ENCODE peak calls at places on chromosome 2, in six cellular contexts. P is WTC11, L is fibroblast of pulmonary artery, H is ELF-1, U is brain microvascular endothelial cell, D is LoVo. K is an unnamed sample.

GRCh38 chr2:10332402-10333246 is 29.9 kb downstream of the HPCAL1 start:
- DNase-seq in L (no peak), P (no peak), H (peak; percentile 34), U (peak; percentile 21), D (no peak), K (no peak)

GRCh38 chr2:141660232-141660631 is 470.6 kb downstream of the LRP1B start:
- DNase-seq in U (no peak), D (no peak), H (no peak), P (no peak), L (no peak), K (no peak)

GRCh38 chr2:17030070-17030469 is 364.4 kb upstream of the CYRIA start:
- DNase-seq in D (no peak), H (no peak), U (no peak), P (no peak), L (no peak), K (no peak)

GRCh38 chr2:237193436-237193835 is 107.7 kb downstream of the COPS8 start:
- DNase-seq in H (no peak), D (no peak), P (no peak), L (no peak), U (no peak), K (no peak)

GRCh38 chr2:219538488-219539294 is 4.9 kb downstream of the CHPF start:
- DNase-seq in D (no peak), P (no peak), L (no peak), H (no peak), U (no peak), K (no peak)

GRCh38 chr2:168944065-168944464 is 43.0 kb downstream of the G6PC2 start:
- DNase-seq in H (no peak), P (peak; percentile 26), D (no peak), L (no peak), U (no peak), K (no peak)

GRCh38 chr2:218645126-218645525 is 14.3 kb downstream of the ZNF142 start:
- DNase-seq in P (no peak), L (peak; percentile 61), D (no peak), H (no peak), U (peak; percentile 8), K (no peak)

GRCh38 chr2:12173271-12173942 is 427.0 kb downstream of the LPIN1 start:
- DNase-seq in U (no peak), L (peak; percentile 33), P (no peak), D (no peak), H (no peak), K (no peak)

GRCh38 chr2:122886479-122887130 is 1131.2 kb downstream of the TSN start:
- DNase-seq in L (no peak), U (no peak), P (no peak), H (peak; percentile 14), D (no peak), K (no peak)

GRCh38 chr2:51290725-51291124 is 258.8 kb upstream of the NRXN1 start:
- DNase-seq in L (peak; percentile 36), U (no peak), P (no peak), D (no peak), H (no peak), K (no peak)

GRCh38 chr2:71892132-71892730 is 255.4 kb downstream of the CYP26B1 start:
- DNase-seq in L (no peak), P (no peak), H (no peak), U (no peak), D (no peak), K (no peak)

GRCh38 chr2:47654790-47655562 is 128.0 kb upstream of the MSH6 start:
- DNase-seq in P (no peak), H (peak; percentile 59), U (no peak), D (no peak), L (no peak), K (no peak)

GRCh38 chr2:127649100-127649611 is 3.2 kb downstream of the GPR17 start:
- DNase-seq in L (no peak), U (no peak), H (no peak), D (no peak), P (no peak), K (no peak)

GRCh38 chr2:10930731-10931516 is 19.2 kb downstream of the KCNF1 start:
- DNase-seq in D (no peak), P (no peak), U (no peak), H (no peak), L (no peak), K (no peak)

GRCh38 chr2:158580760-158581159 is 124.0 kb downstream of the PKP4 start:
- DNase-seq in H (no peak), L (no peak), D (no peak), P (no peak), U (no peak), K (no peak)

GRCh38 chr2:129006135-129006885 is 687.6 kb upstream of the HS6ST1 start:
- DNase-seq in H (no peak), D (no peak), P (no peak), L (no peak), U (no peak), K (no peak)

GRCh38 chr2:236545814-236546480 is 23.7 kb upstream of the ACKR3 start:
- DNase-seq in L (no peak), H (no peak), P (no peak), D (no peak), U (no peak), K (no peak)

GRCh38 chr2:8158714-8159113 is 523.1 kb upstream of the ID2 start:
- DNase-seq in H (no peak), L (no peak), D (no peak), P (no peak), U (no peak), K (no peak)

GRCh38 chr2:215036314-215036713 is 102.1 kb downstream of the ABCA12 start:
- DNase-seq in U (no peak), P (no peak), L (no peak), D (no peak), H (no peak), K (no peak)

GRCh38 chr2:174964404-174964803 is 40.8 kb downstream of the CHN1 start:
- DNase-seq in D (no peak), L (no peak), H (peak; percentile 34), P (no peak), U (no peak), K (no peak)

GRCh38 chr2:241465543-241465942 is 42.8 kb downstream of the STK25 start:
- DNase-seq in P (no peak), U (no peak), D (no peak), H (peak; percentile 12), L (no peak), K (no peak)

GRCh38 chr2:203532957-203533695 is 2.0 kb downstream of the RAPH1 start:
- DNase-seq in L (peak; percentile 74), D (no peak), U (peak; percentile 48), H (peak; percentile 35), P (no peak), K (no peak)

GRCh38 chr2:70505613-70506391 is 47.8 kb downstream of the TGFA start:
- DNase-seq in U (no peak), P (no peak), L (no peak), D (no peak), H (no peak), K (no peak)

GRCh38 chr2:2328847-2329246 is 2.2 kb downstream of the MYT1L start:
- DNase-seq in H (peak; percentile 48), L (peak; percentile 1), U (peak; percentile 11), D (no peak), P (peak; percentile 72), K (peak; percentile 39)

GRCh38 chr2:203830294-203831055 is 37.1 kb upstream of the CTLA4 start:
- DNase-seq in L (no peak), H (no peak), U (no peak), D (no peak), P (no peak), K (no peak)

GRCh38 chr2:25473758-25474335 is 132.1 kb upstream of the DNMT3A start:
- DNase-seq in P (no peak), H (no peak), U (no peak), D (peak; percentile 54), L (peak; percentile 42), K (peak; percentile 75)

GRCh38 chr2:200509227-200509607 is 651 bp downstream of the KCTD18 start:
- DNase-seq in L (no peak), P (no peak), H (no peak), U (no peak), D (no peak), K (peak; percentile 36)

GRCh38 chr2:64838817-64839216 is 150.4 kb upstream of the SLC1A4 start:
- DNase-seq in D (peak; percentile 96), U (peak; percentile 78), P (no peak), H (no peak), L (peak; percentile 70), K (no peak)

GRCh38 chr2:70133521-70134348 is 46.5 kb downstream of the PCBP1 start:
- DNase-seq in H (no peak), L (peak; percentile 31), U (peak; percentile 34), P (no peak), D (no peak), K (peak; percentile 61)

GRCh38 chr2:168470880-168471475 is 14.9 kb downstream of the CERS6 start:
- DNase-seq in H (peak; percentile 83), P (no peak), U (no peak), L (no peak), D (no peak), K (no peak)

GRCh38 chr2:41836944-41837343 is 210.9 kb upstream of the PKDCC start:
- DNase-seq in D (peak; percentile 57), U (peak; percentile 34), P (peak; percentile 70), H (peak; percentile 34), L (peak; percentile 75), K (no peak)

GRCh38 chr2:60540054-60540453 is 13.4 kb downstream of the BCL11A start:
- DNase-seq in L (no peak), H (no peak), U (no peak), P (no peak), D (no peak), K (no peak)

GRCh38 chr2:85401844-85402243 is 8.3 kb downstream of the CAPG start:
- DNase-seq in H (no peak), D (no peak), P (no peak), U (no peak), L (no peak), K (peak; percentile 13)

GRCh38 chr2:37469126-37469525 is 124.7 kb downstream of the QPCT start:
- DNase-seq in H (no peak), P (no peak), D (no peak), U (no peak), L (no peak), K (no peak)

GRCh38 chr2:8753609-8754008 is 71.8 kb downstream of the ID2 start:
- DNase-seq in L (no peak), U (no peak), P (no peak), H (no peak), D (no peak), K (no peak)

GRCh38 chr2:229412686-229413085 is 141.6 kb upstream of the PID1 start:
- DNase-seq in L (no peak), P (no peak), U (no peak), H (no peak), D (no peak), K (no peak)

GRCh38 chr2:135612319-135612718 is 81.0 kb downstream of the R3HDM1 start:
- DNase-seq in P (no peak), D (no peak), L (no peak), H (no peak), U (no peak), K (no peak)

GRCh38 chr2:206260427-206261012 is 13.9 kb upstream of the ZDBF2 start:
- DNase-seq in P (no peak), H (no peak), U (peak; percentile 35), L (peak; percentile 62), D (peak; percentile 27), K (no peak)

GRCh38 chr2:112187805-112188596 is 49.8 kb downstream of the FBLN7 start:
- DNase-seq in U (no peak), P (no peak), H (no peak), L (peak; percentile 45), D (no peak), K (no peak)